ENCODE peak calls at places on chromosomes 3 and 15, in five cellular contexts. X is lower lobe of right lung, D is ACHN, S is WTC11, O is GM18507. E is an unnamed sample.

GRCh38 chr15:67405208-67406191 is 115.4 kb upstream of the C15orf61 start:
- DNase-seq in X (no peak), D (no peak), S (no peak), O (no peak), E (no peak)

GRCh38 chr3:34886443-34886842 is 752.9 kb upstream of the ARPP21 start:
- DNase-seq in X (no peak), D (no peak), S (no peak), O (no peak), E (peak)

GRCh38 chr3:70049761-70050160 is 50.2 kb downstream of the SAMMSON start:
- DNase-seq in X (no peak), D (peak), S (no peak), O (no peak), E (no peak)

GRCh38 chr15:65373163-65373651 is 4.6 kb downstream of the IGDCC3 start:
- DNase-seq in X (no peak), D (no peak), S (no peak), O (no peak), E (peak)

GRCh38 chr3:55873523-55874254 is 386.6 kb upstream of the WNT5A start:
- DNase-seq in X (no peak), D (no peak), S (no peak), O (no peak), E (no peak)

GRCh38 chr3:112074006-112074405 is 12.2 kb upstream of the C3orf52 start:
- DNase-seq in X (no peak), D (peak), S (no peak), O (no peak), E (no peak)

GRCh38 chr3:18891641-18892040 is 256.7 kb upstream of the KCNH8 start:
- DNase-seq in X (no peak), D (no peak), S (no peak), O (no peak), E (no peak)

GRCh38 chr3:60594025-60594424 is 657.2 kb downstream of the FHIT start:
- DNase-seq in X (peak), D (no peak), S (no peak), O (no peak), E (no peak)

GRCh38 chr3:4721511-4721911 is 228.4 kb downstream of the ITPR1 start:
- DNase-seq in X (no peak), D (no peak), S (no peak), O (no peak), E (no peak)

GRCh38 chr3:106004137-106004600 is 135.4 kb upstream of the CBLB start:
- DNase-seq in X (no peak), D (no peak), S (no peak), O (no peak), E (no peak)

GRCh38 chr3:124202754-124203153 is 210.8 kb upstream of the ROPN1 start:
- DNase-seq in X (peak), D (no peak), S (no peak), O (no peak), E (no peak)

GRCh38 chr3:156838035-156838434 is 11.9 kb downstream of the LEKR1 start:
- DNase-seq in X (no peak), D (no peak), S (no peak), O (no peak), E (no peak)

GRCh38 chr15:101536875-101537405 is 47.4 kb upstream of the PCSK6 start:
- DNase-seq in X (no peak), D (no peak), S (no peak), O (no peak), E (no peak)

GRCh38 chr3:133488785-133489367 is 84.6 kb upstream of the CDV3 start:
- DNase-seq in X (no peak), D (peak), S (no peak), O (no peak), E (no peak)

GRCh38 chr3:152192936-152193672 is 75.6 kb upstream of the MBNL1 start:
- DNase-seq in X (no peak), D (no peak), S (no peak), O (no peak), E (no peak)

GRCh38 chr3:122810706-122811105 is 15.8 kb downstream of the SLC49A4 start:
- DNase-seq in X (no peak), D (no peak), S (no peak), O (no peak), E (no peak)

GRCh38 chr3:69410301-69410700 is 24.4 kb upstream of the FRMD4B start:
- DNase-seq in X (peak), D (peak), S (peak), O (no peak), E (peak)

GRCh38 chr3:14332392-14332791 is 70.0 kb upstream of the SLC6A6 start:
- DNase-seq in X (peak), D (no peak), S (no peak), O (no peak), E (peak)

GRCh38 chr3:136251511-136251910 is 1.4 kb downstream of the PCCB start:
- DNase-seq in X (no peak), D (no peak), S (no peak), O (no peak), E (no peak)

GRCh38 chr15:70374096-70374495 is 276.4 kb upstream of the TLE3 start:
- DNase-seq in X (no peak), D (no peak), S (no peak), O (no peak), E (no peak)

GRCh38 chr3:100149130-100149529 is 34.8 kb upstream of the FILIP1L start:
- DNase-seq in X (no peak), D (peak), S (no peak), O (no peak), E (no peak)

GRCh38 chr3:182682263-182683229 is 110.8 kb upstream of the ATP11B start:
- DNase-seq in X (peak), D (peak), S (peak), O (peak), E (peak)

GRCh38 chr3:17459470-17459993 is 282.9 kb downstream of the TBC1D5 start:
- DNase-seq in X (no peak), D (peak), S (no peak), O (no peak), E (no peak)

GRCh38 chr15:63189955-63190691 is 717 bp downstream of the RAB8B start:
- DNase-seq in X (no peak), D (peak), S (no peak), O (no peak), E (no peak)

GRCh38 chr15:22956980-22957264 is 23.2 kb downstream of the CYFIP1 start:
- DNase-seq in X (no peak), D (no peak), S (no peak), O (no peak), E (peak)

E was measured in spleen.